ENCODE peak calls at places on chromosomes 2 and 18, in six cellular contexts. V is GM04503; W is stimulated activated CD8-positive, alpha-beta memory T cell treated with anti-CD3 and anti-CD28 coated beads, Interleukin-15, amount 100 ng/mL, for 1 hour; N is spleen; R is PC-9; Y is GM03348. K is an unnamed sample.
A peak's percentile ranks its signal among the peaks of the same experiment; 100 is the strongest.

GRCh38 chr2:42168459-42169099 is 574 bp upstream of the EML4 start:
- DNase-seq in V (no peak), W (no peak), N (no peak), R (no peak), Y (no peak), K (no peak)

GRCh38 chr18:24754572-24754971 is 294.1 kb downstream of the HRH4 start:
- DNase-seq in V (no peak), W (no peak), N (no peak), R (no peak), Y (no peak), K (no peak)

GRCh38 chr18:13218376-13219011 is at the start of gene LDLRAD4:
- DNase-seq in V (no peak), W (no peak), N (no peak), R (no peak), Y (peak; percentile 48), K (no peak)

GRCh38 chr2:86221066-86221684 is 21.9 kb downstream of the MRPL35 start:
- DNase-seq in V (no peak), W (peak; percentile 32), N (no peak), R (peak; percentile 30), Y (peak; percentile 58), K (no peak)

GRCh38 chr2:174606336-174606735 is 8.7 kb upstream of the WIPF1 start:
- DNase-seq in V (peak; percentile 75), W (no peak), N (no peak), R (no peak), Y (peak; percentile 80), K (no peak)

GRCh38 chr2:32647180-32647651 is 19.4 kb downstream of the TTC27 start:
- DNase-seq in V (peak; percentile 47), W (no peak), N (no peak), R (no peak), Y (peak; percentile 69), K (no peak)

GRCh38 chr2:148042219-148042618 is 21.3 kb downstream of the MBD5 start:
- DNase-seq in V (no peak), W (no peak), N (no peak), R (no peak), Y (no peak), K (no peak)

GRCh38 chr2:204360218-204361007 is 184.9 kb upstream of the PARD3B start:
- DNase-seq in V (no peak), W (no peak), N (no peak), R (no peak), Y (no peak), K (no peak)

GRCh38 chr2:134141598-134142340 is 112.1 kb upstream of the MGAT5 start:
- DNase-seq in V (no peak), W (no peak), N (no peak), R (no peak), Y (no peak), K (no peak)

GRCh38 chr2:188399159-188399558 is 107.5 kb downstream of the GULP1 start:
- DNase-seq in V (no peak), W (no peak), N (no peak), R (no peak), Y (no peak), K (no peak)

GRCh38 chr2:54771166-54771565 is 47.7 kb downstream of the EML6 start:
- DNase-seq in V (no peak), W (no peak), N (no peak), R (peak; percentile 42), Y (peak; percentile 30), K (no peak)

GRCh38 chr2:119659601-119660342 is 19.2 kb upstream of the TMEM177 start:
- DNase-seq in V (no peak), W (no peak), N (no peak), R (peak; percentile 40), Y (peak; percentile 68), K (no peak)

GRCh38 chr2:215797676-215798075 is 215.7 kb downstream of the MREG start:
- DNase-seq in V (peak; percentile 71), W (no peak), N (no peak), R (no peak), Y (peak; percentile 67), K (no peak)

GRCh38 chr18:22300665-22301636 is 116.8 kb downstream of the CTAGE1 start:
- DNase-seq in V (no peak), W (no peak), N (no peak), R (peak; percentile 54), Y (no peak), K (no peak)

GRCh38 chr18:40851014-40851429 is 1104.0 kb upstream of the PIK3C3 start:
- DNase-seq in V (no peak), W (no peak), N (no peak), R (peak; percentile 5), Y (no peak), K (no peak)

GRCh38 chr18:41724195-41724594 is 230.8 kb upstream of the PIK3C3 start:
- DNase-seq in V (no peak), W (no peak), N (no peak), R (no peak), Y (no peak), K (no peak)

GRCh38 chr18:43482600-43482999 is 205.3 kb upstream of the SYT4 start:
- DNase-seq in V (no peak), W (no peak), N (peak; percentile 58), R (no peak), Y (no peak), K (no peak)

GRCh38 chr2:6444529-6444928 is 421.2 kb downstream of the CMPK2 start:
- DNase-seq in V (no peak), W (no peak), N (no peak), R (no peak), Y (no peak), K (no peak)

GRCh38 chr2:98915751-98916358 is 20.2 kb downstream of the CRACDL start:
- DNase-seq in V (no peak), W (no peak), N (no peak), R (no peak), Y (no peak), K (peak; percentile 47)

GRCh38 chr18:45197526-45197970 is 417.7 kb upstream of the SLC14A2 start:
- DNase-seq in V (no peak), W (no peak), N (no peak), R (no peak), Y (no peak), K (no peak)

GRCh38 chr2:43112155-43112554 is 114.3 kb downstream of the ZFP36L2 start:
- DNase-seq in V (no peak), W (no peak), N (no peak), R (no peak), Y (no peak), K (no peak)

GRCh38 chr2:218343591-218343990 is 13.1 kb upstream of the CATIP start:
- DNase-seq in V (peak; percentile 51), W (no peak), N (no peak), R (no peak), Y (peak; percentile 84), K (no peak)

GRCh38 chr18:48946329-48946835 is 4.4 kb downstream of the SMAD7 start:
- DNase-seq in V (no peak), W (no peak), N (no peak), R (no peak), Y (peak; percentile 77), K (no peak)

GRCh38 chr2:240820014-240820606 is at the start of gene KIF1A:
- DNase-seq in V (no peak), W (no peak), N (peak; percentile 44), R (no peak), Y (no peak), K (peak; percentile 83)

GRCh38 chr2:97751752-97752151 is 38.4 kb downstream of the ZAP70 start:
- DNase-seq in V (no peak), W (no peak), N (peak; percentile 25), R (peak; percentile 30), Y (no peak), K (no peak)